ENCODE peak calls at places on chromosomes 11 and 22, in nine cellular contexts. One of them, this sample, is unnamed.

GRCh38 chr11:80593981-80594380 is 1153.2 kb upstream of the TENM4 start:
- DNase-seq in AG20443: no peak
- DNase-seq in HS-5: peak
- DNase-seq in body of pancreas: peak
- DNase-seq in AML-193: peak
- DNase-seq in A172: peak
- DNase-seq in GM03348: no peak
- DNase-seq in activated effector memory CD4-positive, alpha-beta T cell treated with anti-CD3 and anti-CD28 coated beads, Interleukin-2, amount 50 U/mL, for 16 hours: no peak
- DNase-seq in bronchial epithelial cell: peak
- DNase-seq in this sample: no peak

GRCh38 chr22:46829140-46829891 is 66.9 kb downstream of the TBC1D22A start:
- DNase-seq in AG20443: peak
- DNase-seq in HS-5: peak
- DNase-seq in body of pancreas: no peak
- DNase-seq in AML-193: no peak
- DNase-seq in A172: peak
- DNase-seq in GM03348: peak
- DNase-seq in activated effector memory CD4-positive, alpha-beta T cell treated with anti-CD3 and anti-CD28 coated beads, Interleukin-2, amount 50 U/mL, for 16 hours: no peak
- DNase-seq in bronchial epithelial cell: peak
- DNase-seq in this sample: no peak

GRCh38 chr11:109729761-109730160 is 307.8 kb downstream of the C11orf87 start:
- DNase-seq in AG20443: no peak
- DNase-seq in HS-5: no peak
- DNase-seq in body of pancreas: peak
- DNase-seq in AML-193: no peak
- DNase-seq in A172: no peak
- DNase-seq in GM03348: no peak
- DNase-seq in activated effector memory CD4-positive, alpha-beta T cell treated with anti-CD3 and anti-CD28 coated beads, Interleukin-2, amount 50 U/mL, for 16 hours: no peak
- DNase-seq in bronchial epithelial cell: no peak
- DNase-seq in this sample: no peak

GRCh38 chr11:60924906-60925684 is 835 bp downstream of the TMEM132A start:
- DNase-seq in AG20443: no peak
- DNase-seq in HS-5: no peak
- DNase-seq in body of pancreas: no peak
- DNase-seq in AML-193: no peak
- DNase-seq in A172: peak
- DNase-seq in GM03348: no peak
- DNase-seq in activated effector memory CD4-positive, alpha-beta T cell treated with anti-CD3 and anti-CD28 coated beads, Interleukin-2, amount 50 U/mL, for 16 hours: no peak
- DNase-seq in bronchial epithelial cell: no peak
- DNase-seq in this sample: no peak

GRCh38 chr11:83392556-83392955 is 106.4 kb upstream of the CCDC90B start:
- DNase-seq in AG20443: no peak
- DNase-seq in HS-5: no peak
- DNase-seq in body of pancreas: no peak
- DNase-seq in AML-193: no peak
- DNase-seq in A172: no peak
- DNase-seq in GM03348: no peak
- DNase-seq in activated effector memory CD4-positive, alpha-beta T cell treated with anti-CD3 and anti-CD28 coated beads, Interleukin-2, amount 50 U/mL, for 16 hours: no peak
- DNase-seq in bronchial epithelial cell: no peak
- DNase-seq in this sample: no peak

GRCh38 chr11:70942593-70942992 is 309.8 kb downstream of the SHANK2 start:
- DNase-seq in AG20443: no peak
- DNase-seq in HS-5: no peak
- DNase-seq in body of pancreas: no peak
- DNase-seq in AML-193: no peak
- DNase-seq in A172: no peak
- DNase-seq in GM03348: no peak
- DNase-seq in activated effector memory CD4-positive, alpha-beta T cell treated with anti-CD3 and anti-CD28 coated beads, Interleukin-2, amount 50 U/mL, for 16 hours: no peak
- DNase-seq in bronchial epithelial cell: no peak
- DNase-seq in this sample: no peak

GRCh38 chr22:37095113-37095512 is 14.4 kb downstream of the TMPRSS6 start:
- DNase-seq in AG20443: no peak
- DNase-seq in HS-5: no peak
- DNase-seq in body of pancreas: no peak
- DNase-seq in AML-193: no peak
- DNase-seq in A172: no peak
- DNase-seq in GM03348: no peak
- DNase-seq in activated effector memory CD4-positive, alpha-beta T cell treated with anti-CD3 and anti-CD28 coated beads, Interleukin-2, amount 50 U/mL, for 16 hours: peak
- DNase-seq in bronchial epithelial cell: no peak
- DNase-seq in this sample: no peak

GRCh38 chr11:124172076-124172475 is 11.1 kb upstream of the OR10D3 start:
- DNase-seq in AG20443: no peak
- DNase-seq in HS-5: no peak
- DNase-seq in body of pancreas: no peak
- DNase-seq in AML-193: no peak
- DNase-seq in A172: no peak
- DNase-seq in GM03348: no peak
- DNase-seq in activated effector memory CD4-positive, alpha-beta T cell treated with anti-CD3 and anti-CD28 coated beads, Interleukin-2, amount 50 U/mL, for 16 hours: no peak
- DNase-seq in bronchial epithelial cell: no peak
- DNase-seq in this sample: no peak

GRCh38 chr11:19398772-19399542 is 158.2 kb upstream of the E2F8 start:
- DNase-seq in AG20443: peak
- DNase-seq in HS-5: peak
- DNase-seq in body of pancreas: peak
- DNase-seq in AML-193: no peak
- DNase-seq in A172: no peak
- DNase-seq in GM03348: peak
- DNase-seq in activated effector memory CD4-positive, alpha-beta T cell treated with anti-CD3 and anti-CD28 coated beads, Interleukin-2, amount 50 U/mL, for 16 hours: no peak
- DNase-seq in bronchial epithelial cell: no peak
- DNase-seq in this sample: peak

GRCh38 chr11:129435499-129436245 is 60.0 kb downstream of the BARX2 start:
- DNase-seq in AG20443: no peak
- DNase-seq in HS-5: no peak
- DNase-seq in body of pancreas: no peak
- DNase-seq in AML-193: no peak
- DNase-seq in A172: no peak
- DNase-seq in GM03348: no peak
- DNase-seq in activated effector memory CD4-positive, alpha-beta T cell treated with anti-CD3 and anti-CD28 coated beads, Interleukin-2, amount 50 U/mL, for 16 hours: no peak
- DNase-seq in bronchial epithelial cell: peak
- DNase-seq in this sample: no peak

GRCh38 chr22:40685406-40685805 is 6.1 kb downstream of the MCHR1 start:
- DNase-seq in AG20443: no peak
- DNase-seq in HS-5: no peak
- DNase-seq in body of pancreas: no peak
- DNase-seq in AML-193: no peak
- DNase-seq in A172: no peak
- DNase-seq in GM03348: no peak
- DNase-seq in activated effector memory CD4-positive, alpha-beta T cell treated with anti-CD3 and anti-CD28 coated beads, Interleukin-2, amount 50 U/mL, for 16 hours: no peak
- DNase-seq in bronchial epithelial cell: no peak
- DNase-seq in this sample: no peak

This sample was measured in sigmoid colon.